ENCODE peak calls at places on chromosomes 6 and 20, in ten cellular contexts. K, B, Z, E, P, M, D, C, I and F are unnamed samples.

GRCh38 chr20:41411458-41411857 is 44.8 kb upstream of the EMILIN3 start:
- DNase-seq in K (peak), B (peak), Z (no peak), E (no peak), P (no peak), M (no peak), D (no peak), C (peak), I (no peak), F (no peak)

GRCh38 chr20:58692579-58693225 is at the start of gene NPEPL1:
- DNase-seq in K (peak), B (peak), Z (peak), E (peak), P (peak), M (peak), D (peak), C (peak), I (peak), F (peak)

GRCh38 chr6:10386756-10387654 is 27.9 kb downstream of the TFAP2A start:
- DNase-seq in K (no peak), B (no peak), Z (no peak), E (no peak), P (no peak), M (no peak), D (no peak), C (no peak), I (no peak), F (no peak)

GRCh38 chr6:32153252-32153834 is 598 bp upstream of the PPT2 start:
- DNase-seq in K (peak), B (peak), Z (peak), E (peak), P (peak), M (no peak), D (no peak), C (no peak), I (no peak), F (no peak)

GRCh38 chr6:4125933-4126864 is 9.2 kb downstream of the ECI2 start:
- DNase-seq in K (peak), B (peak), Z (no peak), E (no peak), P (no peak), M (no peak), D (no peak), C (peak), I (no peak), F (no peak)

GRCh38 chr6:85561750-85562357 is 31.8 kb downstream of the SNX14 start:
- DNase-seq in K (no peak), B (peak), Z (no peak), E (no peak), P (no peak), M (no peak), D (no peak), C (peak), I (no peak), F (no peak)

GRCh38 chr6:17910178-17910577 is 77.3 kb downstream of the KIF13A start:
- DNase-seq in K (no peak), B (no peak), Z (no peak), E (no peak), P (no peak), M (no peak), D (no peak), C (no peak), I (no peak), F (no peak)

GRCh38 chr6:52162940-52163908 is 23.0 kb upstream of the IL17A start:
- DNase-seq in K (no peak), B (peak), Z (no peak), E (no peak), P (no peak), M (no peak), D (peak), C (peak), I (no peak), F (no peak)

GRCh38 chr20:36506253-36506652 is 35.1 kb upstream of the MYL9 start:
- DNase-seq in K (no peak), B (peak), Z (no peak), E (no peak), P (no peak), M (no peak), D (no peak), C (peak), I (no peak), F (no peak)

GRCh38 chr20:36079486-36079885 is 75.1 kb upstream of the EPB41L1 start:
- DNase-seq in K (no peak), B (no peak), Z (no peak), E (no peak), P (no peak), M (no peak), D (no peak), C (no peak), I (no peak), F (no peak)

GRCh38 chr6:34067814-34068213 is 78.1 kb downstream of the GRM4 start:
- DNase-seq in K (no peak), B (no peak), Z (no peak), E (no peak), P (no peak), M (no peak), D (no peak), C (no peak), I (no peak), F (no peak)

GRCh38 chr20:8633366-8633765 is 435.5 kb upstream of the PLCB4 start:
- DNase-seq in K (peak), B (peak), Z (no peak), E (no peak), P (no peak), M (no peak), D (no peak), C (peak), I (no peak), F (no peak)

GRCh38 chr6:52929321-52930164 is 20.0 kb upstream of the GSTA3 start:
- DNase-seq in K (peak), B (peak), Z (no peak), E (no peak), P (no peak), M (no peak), D (no peak), C (peak), I (no peak), F (no peak)

GRCh38 chr20:25294459-25295385 is 46.8 kb downstream of the PYGB start:
- DNase-seq in K (peak), B (peak), Z (peak), E (no peak), P (peak), M (no peak), D (peak), C (peak), I (peak), F (peak)

GRCh38 chr20:4008877-4009276 is 6.5 kb downstream of the RNF24 start:
- DNase-seq in K (no peak), B (no peak), Z (no peak), E (no peak), P (no peak), M (no peak), D (no peak), C (no peak), I (no peak), F (no peak)

GRCh38 chr20:4009305-4009704 is 6.1 kb downstream of the RNF24 start:
- DNase-seq in K (no peak), B (no peak), Z (no peak), E (no peak), P (no peak), M (no peak), D (no peak), C (no peak), I (no peak), F (no peak)

GRCh38 chr20:4012631-4013030 is 2.7 kb downstream of the RNF24 start:
- DNase-seq in K (peak), B (peak), Z (no peak), E (no peak), P (no peak), M (no peak), D (no peak), C (peak), I (no peak), F (no peak)

GRCh38 chr20:4013041-4013440 is 2.3 kb downstream of the RNF24 start:
- DNase-seq in K (no peak), B (no peak), Z (no peak), E (no peak), P (no peak), M (no peak), D (no peak), C (no peak), I (no peak), F (no peak)

DNA sequence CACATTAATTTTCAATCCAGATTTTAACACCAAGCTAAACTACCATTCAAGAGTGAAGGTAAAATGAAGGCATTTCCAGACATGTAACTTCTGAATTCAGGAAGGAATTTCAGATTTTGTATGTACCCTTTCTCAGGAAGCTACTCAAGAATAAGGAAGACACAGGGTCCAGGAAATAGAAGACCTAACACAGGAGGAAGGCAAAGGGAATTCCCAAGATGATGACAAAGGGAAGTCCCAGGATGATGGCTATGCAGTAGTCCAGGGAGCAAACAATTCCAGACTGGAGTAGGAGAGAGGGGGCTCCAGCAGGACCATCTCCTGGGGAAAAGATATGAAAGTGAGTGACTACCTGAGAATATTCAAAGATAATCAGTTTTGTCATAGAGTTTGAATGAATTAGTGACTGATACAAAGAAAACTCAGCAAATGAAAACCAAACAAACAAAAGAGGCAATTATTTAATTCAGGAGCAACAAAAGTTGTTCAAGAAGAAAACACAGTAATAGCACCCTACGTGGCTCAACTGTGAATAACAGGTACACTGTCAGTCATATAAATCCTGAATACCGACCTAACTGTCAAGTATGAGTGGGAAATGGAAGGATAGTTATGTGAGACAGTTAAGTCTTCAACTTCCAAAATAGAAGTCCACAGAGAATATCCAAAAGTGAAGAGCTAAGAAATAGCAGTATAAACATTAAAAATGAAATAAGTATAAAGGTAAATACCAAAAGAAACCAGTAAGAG is 4.0 kb downstream of the RNF24 start:
- DNase-seq in K (no peak), B (peak), Z (no peak), E (no peak), P (no peak), M (no peak), D (no peak), C (peak), I (no peak), F (no peak)
- TF ChIP-seq CTCF in K (no peak), B (no peak), Z (no peak), E (no peak), P (no peak), M (no peak), D (no peak), C (no peak), I (no peak), F (no peak)

GRCh38 chr20:23048283-23049200 is 930 bp downstream of the THBD start:
- DNase-seq in K (peak), B (peak), Z (peak), E (peak), P (peak), M (peak), D (peak), C (peak), I (peak), F (no peak)
- TF ChIP-seq CTCF in K (no peak), B (peak), Z (peak), E (peak), P (peak), M (no peak), D (peak), C (peak), I (peak), F (no peak)

DNA sequence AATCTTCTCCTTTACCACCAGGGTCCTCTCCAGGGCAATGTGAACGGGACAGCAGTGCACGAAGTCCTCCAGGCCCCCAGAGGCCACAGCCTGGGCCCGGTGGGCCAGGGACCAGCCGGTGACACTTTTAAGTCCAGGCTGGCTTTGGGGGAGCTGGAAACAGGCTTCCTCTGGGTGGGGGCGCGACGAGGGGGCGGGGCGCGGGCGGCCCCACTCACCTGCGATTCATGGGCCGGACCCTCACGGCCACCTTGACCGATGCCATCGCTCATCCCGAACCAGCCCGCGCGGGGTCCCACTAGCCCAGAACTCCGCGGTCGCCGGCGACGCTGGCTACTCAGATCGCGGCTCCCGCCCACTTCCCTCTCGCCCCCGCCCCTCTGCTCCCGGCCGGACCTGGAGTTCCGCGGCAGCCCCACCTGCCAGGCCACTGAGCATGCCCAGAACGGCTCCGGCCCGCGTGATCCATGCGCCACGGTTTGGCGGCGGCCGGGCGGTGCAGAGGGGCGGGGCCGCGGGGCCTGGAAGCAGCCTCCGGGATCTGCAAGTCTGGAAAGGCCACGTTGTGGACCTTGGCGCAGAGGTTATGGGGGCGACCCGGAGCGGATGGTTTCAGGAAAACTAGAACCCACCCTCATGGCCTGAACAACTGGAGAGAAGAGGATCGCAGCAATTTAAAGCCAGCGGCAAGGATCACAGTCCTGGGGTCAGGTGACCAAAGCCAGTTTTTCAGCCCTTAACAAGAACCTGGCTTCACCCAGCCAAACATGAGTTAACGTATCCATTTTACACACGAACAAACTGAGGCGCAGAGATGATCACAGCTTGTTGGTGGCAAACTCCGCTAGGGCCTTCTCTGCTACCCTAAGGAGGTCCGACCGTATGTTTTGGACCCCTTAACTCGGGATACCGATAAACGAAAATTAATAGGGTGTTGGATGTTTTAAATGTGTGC is at the start of gene KIF16B:
- DNase-seq in K (peak), B (peak), Z (peak), E (peak), P (peak), M (peak), D (peak), C (peak), I (peak), F (peak)
- TF ChIP-seq CTCF in K (no peak), B (no peak), Z (no peak), E (no peak), P (peak), M (no peak), D (no peak), C (no peak), I (peak), F (no peak)

GRCh38 chr6:127606131-127606562 is 29.2 kb downstream of the C6orf58 start:
- DNase-seq in K (peak), B (peak), Z (peak), E (no peak), P (no peak), M (no peak), D (peak), C (peak), I (no peak), F (no peak)
- TF ChIP-seq CTCF in K (peak), B (peak), Z (peak), E (no peak), P (peak), M (no peak), D (peak), C (peak), I (no peak), F (no peak)

GRCh38 chr20:39941235-39941634 is 747.8 kb downstream of the MAFB start:
- DNase-seq in K (no peak), B (no peak), Z (no peak), E (no peak), P (no peak), M (no peak), D (no peak), C (no peak), I (no peak), F (no peak)

GRCh38 chr20:39943336-39943735 is 745.7 kb downstream of the MAFB start:
- DNase-seq in K (no peak), B (no peak), Z (no peak), E (no peak), P (no peak), M (no peak), D (no peak), C (no peak), I (no peak), F (no peak)

GRCh38 chr20:39946053-39946810 is 742.8 kb downstream of the MAFB start:
- DNase-seq in K (no peak), B (no peak), Z (no peak), E (no peak), P (no peak), M (no peak), D (no peak), C (no peak), I (no peak), F (no peak)

GRCh38 chr20:39944861-39945260 is 744.2 kb downstream of the MAFB start:
- DNase-seq in K (no peak), B (no peak), Z (no peak), E (no peak), P (no peak), M (no peak), D (no peak), C (no peak), I (no peak), F (no peak)

GRCh38 chr20:39946946-39947345 is 742.1 kb downstream of the MAFB start:
- DNase-seq in K (no peak), B (no peak), Z (no peak), E (no peak), P (no peak), M (no peak), D (no peak), C (no peak), I (no peak), F (no peak)
- TF ChIP-seq CTCF in K (no peak), B (no peak), Z (no peak), E (no peak), P (no peak), M (no peak), D (no peak), C (no peak), I (no peak), F (no peak)

DNA sequence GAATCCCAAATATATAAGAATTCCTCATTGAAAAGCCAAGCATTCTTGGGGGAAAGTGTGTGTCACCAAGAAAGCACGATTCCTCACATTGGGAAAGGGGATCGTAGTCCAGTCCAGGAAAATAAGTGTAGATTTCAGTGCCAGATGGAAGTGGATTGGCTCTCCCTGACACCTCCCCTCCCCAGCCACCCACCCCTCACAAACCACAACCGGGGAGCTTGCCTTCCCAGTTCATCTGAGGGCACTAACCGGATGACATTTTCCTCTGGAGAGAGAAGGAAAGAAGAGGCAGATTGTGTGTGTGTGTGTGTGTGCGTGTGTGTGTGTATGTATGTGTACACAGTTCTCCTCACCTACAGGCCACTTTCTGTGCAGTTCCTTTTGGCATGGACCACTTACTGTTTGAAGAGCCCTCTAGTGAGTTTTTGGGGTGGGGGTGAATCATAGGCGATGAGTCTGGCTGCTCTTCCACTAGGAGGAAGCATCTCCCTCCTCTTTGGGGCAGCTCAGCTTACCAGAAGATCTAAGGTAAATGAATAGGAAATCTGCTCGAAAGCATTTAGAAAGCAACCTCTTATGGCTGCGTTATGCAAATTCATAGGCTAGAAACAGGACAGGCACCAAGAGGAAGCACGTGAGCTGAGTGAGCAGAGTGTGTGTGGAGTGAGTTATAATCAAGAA is 20.8 kb downstream of the DAAM2 start:
- DNase-seq in K (peak), B (peak), Z (no peak), E (no peak), P (no peak), M (no peak), D (no peak), C (peak), I (no peak), F (no peak)
- TF ChIP-seq CTCF in K (no peak), B (peak), Z (no peak), E (no peak), P (peak), M (no peak), D (no peak), C (peak), I (no peak), F (no peak)

DNA sequence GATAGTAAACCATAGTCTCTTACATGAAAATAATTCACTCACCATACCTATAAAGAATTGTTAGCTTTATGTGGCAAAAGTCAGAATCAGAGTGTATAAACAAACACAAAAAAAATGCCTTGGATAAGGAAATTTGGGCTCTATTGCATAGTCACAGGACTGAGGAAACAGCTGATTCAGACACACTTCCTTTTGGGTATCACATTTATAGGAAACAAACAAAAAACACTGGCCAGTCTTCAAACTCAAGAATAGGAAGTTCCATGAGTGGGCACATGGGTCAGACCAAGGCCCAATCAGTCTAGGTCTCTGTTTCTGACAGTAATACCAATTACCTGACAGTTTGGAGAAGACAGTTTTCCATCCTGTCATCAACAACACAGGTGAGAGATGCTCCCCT is 8.0 kb downstream of the SLC18B1 start:
- DNase-seq in K (no peak), B (no peak), Z (no peak), E (no peak), P (no peak), M (no peak), D (no peak), C (peak), I (no peak), F (no peak)
- TF ChIP-seq CTCF in K (no peak), B (no peak), Z (no peak), E (no peak), P (no peak), M (no peak), D (no peak), C (no peak), I (no peak), F (no peak)

GRCh38 chr20:48448601-48449384 is 379.0 kb downstream of the PREX1 start:
- DNase-seq in K (peak), B (no peak), Z (no peak), E (no peak), P (no peak), M (no peak), D (no peak), C (no peak), I (no peak), F (no peak)
- TF ChIP-seq CTCF in K (no peak), B (no peak), Z (no peak), E (no peak), P (no peak), M (no peak), D (peak), C (no peak), I (no peak), F (no peak)